ENCODE peak calls at places on chromosomes 13 and 19, in ten cellular contexts. One of them, this sample, is unnamed.

GRCh38 chr13:28138756-28139470 is 568 bp downstream of the PAN3 start:
- DNase-seq in mucosa of descending colon: peak
- DNase-seq in thyroid gland: peak
- DNase-seq in right lobe of liver: peak
- DNase-seq in astrocyte of the spinal cord: peak
- DNase-seq in choroid plexus epithelial cell: peak
- DNase-seq in fibroblast of mammary gland: peak
- DNase-seq in hepatocyte: peak
- DNase-seq in left ventricle myocardium inferior: peak
- DNase-seq in AG04449: peak
- DNase-seq in this sample: peak

GRCh38 chr13:95180513-95181245 is 120.6 kb downstream of the ABCC4 start:
- DNase-seq in right lobe of liver: no peak
- DNase-seq in thyroid gland: no peak
- DNase-seq in choroid plexus epithelial cell: no peak
- DNase-seq in fibroblast of mammary gland: no peak
- DNase-seq in AG04449: no peak
- DNase-seq in mucosa of descending colon: no peak
- DNase-seq in astrocyte of the spinal cord: no peak
- DNase-seq in hepatocyte: peak
- DNase-seq in left ventricle myocardium inferior: no peak
- DNase-seq in this sample: no peak

GRCh38 chr19:12664406-12665280 is 1.9 kb downstream of the MAN2B1 start:
- DNase-seq in hepatocyte: no peak
- DNase-seq in choroid plexus epithelial cell: no peak
- DNase-seq in AG04449: no peak
- DNase-seq in left ventricle myocardium inferior: no peak
- DNase-seq in astrocyte of the spinal cord: no peak
- DNase-seq in thyroid gland: no peak
- DNase-seq in right lobe of liver: no peak
- DNase-seq in mucosa of descending colon: peak
- DNase-seq in fibroblast of mammary gland: peak
- DNase-seq in this sample: no peak

GRCh38 chr19:57338798-57339378 is 12.2 kb upstream of the ZNF304 start:
- DNase-seq in AG04449: peak
- DNase-seq in right lobe of liver: no peak
- DNase-seq in astrocyte of the spinal cord: no peak
- DNase-seq in thyroid gland: no peak
- DNase-seq in left ventricle myocardium inferior: no peak
- DNase-seq in choroid plexus epithelial cell: peak
- DNase-seq in fibroblast of mammary gland: no peak
- DNase-seq in hepatocyte: no peak
- DNase-seq in mucosa of descending colon: no peak
- DNase-seq in this sample: peak

GRCh38 chr13:31965361-31966066 is 66.1 kb upstream of the FRY start:
- DNase-seq in fibroblast of mammary gland: no peak
- DNase-seq in mucosa of descending colon: no peak
- DNase-seq in thyroid gland: peak
- DNase-seq in right lobe of liver: no peak
- DNase-seq in AG04449: no peak
- DNase-seq in astrocyte of the spinal cord: peak
- DNase-seq in choroid plexus epithelial cell: peak
- DNase-seq in left ventricle myocardium inferior: no peak
- DNase-seq in hepatocyte: peak
- DNase-seq in this sample: no peak

GRCh38 chr19:32649751-32650150 is 25.2 kb downstream of the ANKRD27 start:
- DNase-seq in mucosa of descending colon: no peak
- DNase-seq in astrocyte of the spinal cord: no peak
- DNase-seq in hepatocyte: no peak
- DNase-seq in thyroid gland: no peak
- DNase-seq in right lobe of liver: peak
- DNase-seq in fibroblast of mammary gland: no peak
- DNase-seq in AG04449: no peak
- DNase-seq in choroid plexus epithelial cell: no peak
- DNase-seq in left ventricle myocardium inferior: peak
- DNase-seq in this sample: no peak

GRCh38 chr19:33388817-33389573 is 15.5 kb downstream of the CEBPG start:
- DNase-seq in right lobe of liver: peak
- DNase-seq in choroid plexus epithelial cell: no peak
- DNase-seq in AG04449: no peak
- DNase-seq in fibroblast of mammary gland: peak
- DNase-seq in astrocyte of the spinal cord: no peak
- DNase-seq in hepatocyte: no peak
- DNase-seq in mucosa of descending colon: peak
- DNase-seq in thyroid gland: peak
- DNase-seq in left ventricle myocardium inferior: peak
- DNase-seq in this sample: no peak

GRCh38 chr13:30002577-30002976 is 152.2 kb upstream of the UBL3 start:
- DNase-seq in astrocyte of the spinal cord: peak
- DNase-seq in left ventricle myocardium inferior: no peak
- DNase-seq in thyroid gland: no peak
- DNase-seq in right lobe of liver: no peak
- DNase-seq in hepatocyte: no peak
- DNase-seq in fibroblast of mammary gland: peak
- DNase-seq in mucosa of descending colon: no peak
- DNase-seq in choroid plexus epithelial cell: peak
- DNase-seq in AG04449: peak
- DNase-seq in this sample: no peak

GRCh38 chr19:14366529-14366928 is 14.7 kb upstream of the ADGRE5 start:
- DNase-seq in astrocyte of the spinal cord: peak
- DNase-seq in AG04449: peak
- DNase-seq in fibroblast of mammary gland: peak
- DNase-seq in right lobe of liver: peak
- DNase-seq in hepatocyte: peak
- DNase-seq in mucosa of descending colon: peak
- DNase-seq in left ventricle myocardium inferior: peak
- DNase-seq in thyroid gland: peak
- DNase-seq in choroid plexus epithelial cell: peak
- DNase-seq in this sample: peak

GRCh38 chr19:38148337-38148736 is 75.7 kb downstream of the DPF1 start:
- DNase-seq in choroid plexus epithelial cell: no peak
- DNase-seq in thyroid gland: no peak
- DNase-seq in right lobe of liver: no peak
- DNase-seq in hepatocyte: no peak
- DNase-seq in mucosa of descending colon: no peak
- DNase-seq in astrocyte of the spinal cord: no peak
- DNase-seq in fibroblast of mammary gland: no peak
- DNase-seq in AG04449: no peak
- DNase-seq in left ventricle myocardium inferior: peak
- DNase-seq in this sample: no peak
- TF ChIP-seq CTCF in choroid plexus epithelial cell: no peak
- TF ChIP-seq CTCF in thyroid gland: no peak
- TF ChIP-seq CTCF in right lobe of liver: no peak
- TF ChIP-seq CTCF in hepatocyte: no peak
- TF ChIP-seq CTCF in mucosa of descending colon: no peak
- TF ChIP-seq CTCF in astrocyte of the spinal cord: no peak
- TF ChIP-seq CTCF in fibroblast of mammary gland: no peak
- TF ChIP-seq CTCF in AG04449: no peak
- TF ChIP-seq CTCF in left ventricle myocardium inferior: no peak
- TF ChIP-seq CTCF in this sample: no peak

GRCh38 chr13:77898097-77898496 is 20.5 kb downstream of the EDNRB start:
- DNase-seq in astrocyte of the spinal cord: no peak
- DNase-seq in AG04449: no peak
- DNase-seq in right lobe of liver: no peak
- DNase-seq in thyroid gland: no peak
- DNase-seq in choroid plexus epithelial cell: no peak
- DNase-seq in fibroblast of mammary gland: peak
- DNase-seq in left ventricle myocardium inferior: no peak
- DNase-seq in mucosa of descending colon: no peak
- DNase-seq in hepatocyte: no peak
- DNase-seq in this sample: no peak
- H3K4me3 ChIP-seq in astrocyte of the spinal cord: no peak
- H3K4me3 ChIP-seq in AG04449: no peak
- H3K4me3 ChIP-seq in right lobe of liver: no peak
- H3K4me3 ChIP-seq in thyroid gland: no peak
- H3K4me3 ChIP-seq in choroid plexus epithelial cell: no peak
- H3K4me3 ChIP-seq in fibroblast of mammary gland: no peak
- H3K4me3 ChIP-seq in left ventricle myocardium inferior: no peak
- H3K4me3 ChIP-seq in mucosa of descending colon: no peak
- H3K4me3 ChIP-seq in hepatocyte: no peak
- H3K4me3 ChIP-seq in this sample: no peak

GRCh38 chr19:8451377-8451776 is 6.6 kb downstream of the HNRNPM start:
- DNase-seq in left ventricle myocardium inferior: no peak
- DNase-seq in fibroblast of mammary gland: no peak
- DNase-seq in choroid plexus epithelial cell: peak
- DNase-seq in thyroid gland: no peak
- DNase-seq in AG04449: no peak
- DNase-seq in right lobe of liver: no peak
- DNase-seq in astrocyte of the spinal cord: no peak
- DNase-seq in mucosa of descending colon: no peak
- DNase-seq in hepatocyte: no peak
- DNase-seq in this sample: no peak
- TF ChIP-seq CTCF in left ventricle myocardium inferior: no peak
- TF ChIP-seq CTCF in fibroblast of mammary gland: no peak
- TF ChIP-seq CTCF in choroid plexus epithelial cell: no peak
- TF ChIP-seq CTCF in thyroid gland: no peak
- TF ChIP-seq CTCF in AG04449: no peak
- TF ChIP-seq CTCF in right lobe of liver: no peak
- TF ChIP-seq CTCF in astrocyte of the spinal cord: no peak
- TF ChIP-seq CTCF in mucosa of descending colon: no peak
- TF ChIP-seq CTCF in hepatocyte: no peak
- TF ChIP-seq CTCF in this sample: no peak

DNA sequence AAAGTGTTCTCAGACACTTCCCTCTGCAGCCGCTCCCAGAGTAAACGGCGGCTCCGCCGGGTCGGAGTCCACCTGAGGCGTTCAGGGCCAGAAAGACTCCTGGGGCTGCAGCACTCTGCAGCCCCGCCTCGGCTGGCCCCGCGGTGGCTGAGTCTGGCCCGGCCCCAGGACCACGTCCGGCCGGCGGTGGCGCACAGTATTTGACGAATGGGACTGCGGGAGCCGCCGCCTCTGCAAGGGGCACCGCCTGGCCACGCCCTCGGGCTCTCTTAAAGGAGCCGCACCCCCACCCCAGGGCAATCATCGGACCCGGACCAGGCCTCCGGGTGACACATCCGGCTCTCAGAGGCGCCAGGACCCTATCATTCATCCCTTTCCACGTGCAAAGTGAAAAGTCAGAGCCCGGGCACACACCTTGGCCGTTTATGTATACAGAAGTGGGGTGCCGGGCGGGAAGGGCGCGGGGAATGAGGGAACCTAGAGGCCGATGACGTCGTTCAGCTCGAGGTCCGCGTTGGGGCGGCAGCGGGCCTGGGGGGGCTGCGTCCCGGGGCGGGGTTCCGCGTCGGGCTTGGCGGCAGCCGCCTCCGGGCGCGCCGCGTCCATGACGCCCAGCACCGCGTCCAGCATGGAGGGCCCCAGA is 1.2 kb upstream of the LENG9 start:
- DNase-seq in right lobe of liver: peak
- DNase-seq in AG04449: no peak
- DNase-seq in mucosa of descending colon: peak
- DNase-seq in left ventricle myocardium inferior: peak
- DNase-seq in hepatocyte: peak
- DNase-seq in astrocyte of the spinal cord: peak
- DNase-seq in fibroblast of mammary gland: peak
- DNase-seq in choroid plexus epithelial cell: peak
- DNase-seq in thyroid gland: peak
- DNase-seq in this sample: peak
- H3K4me3 ChIP-seq in right lobe of liver: peak
- H3K4me3 ChIP-seq in AG04449: peak
- H3K4me3 ChIP-seq in mucosa of descending colon: peak
- H3K4me3 ChIP-seq in left ventricle myocardium inferior: peak
- H3K4me3 ChIP-seq in hepatocyte: peak
- H3K4me3 ChIP-seq in astrocyte of the spinal cord: peak
- H3K4me3 ChIP-seq in fibroblast of mammary gland: peak
- H3K4me3 ChIP-seq in choroid plexus epithelial cell: peak
- H3K4me3 ChIP-seq in thyroid gland: peak
- H3K4me3 ChIP-seq in this sample: peak

GRCh38 chr13:52029569-52029968 is 5.1 kb downstream of the UTP14C start:
- DNase-seq in thyroid gland: no peak
- DNase-seq in choroid plexus epithelial cell: no peak
- DNase-seq in hepatocyte: no peak
- DNase-seq in left ventricle myocardium inferior: no peak
- DNase-seq in mucosa of descending colon: no peak
- DNase-seq in right lobe of liver: no peak
- DNase-seq in fibroblast of mammary gland: no peak
- DNase-seq in AG04449: no peak
- DNase-seq in astrocyte of the spinal cord: no peak
- DNase-seq in this sample: no peak

GRCh38 chr13:52025475-52026245 is 1.2 kb downstream of the UTP14C start:
- DNase-seq in right lobe of liver: no peak
- DNase-seq in fibroblast of mammary gland: no peak
- DNase-seq in thyroid gland: no peak
- DNase-seq in choroid plexus epithelial cell: peak
- DNase-seq in left ventricle myocardium inferior: no peak
- DNase-seq in astrocyte of the spinal cord: no peak
- DNase-seq in mucosa of descending colon: no peak
- DNase-seq in hepatocyte: no peak
- DNase-seq in AG04449: no peak
- DNase-seq in this sample: no peak

GRCh38 chr13:52027832-52028231 is 3.3 kb downstream of the UTP14C start:
- DNase-seq in choroid plexus epithelial cell: no peak
- DNase-seq in astrocyte of the spinal cord: no peak
- DNase-seq in mucosa of descending colon: no peak
- DNase-seq in right lobe of liver: no peak
- DNase-seq in fibroblast of mammary gland: no peak
- DNase-seq in left ventricle myocardium inferior: no peak
- DNase-seq in thyroid gland: no peak
- DNase-seq in AG04449: no peak
- DNase-seq in hepatocyte: no peak
- DNase-seq in this sample: no peak

GRCh38 chr13:52024481-52024880 is at the start of gene UTP14C:
- DNase-seq in mucosa of descending colon: no peak
- DNase-seq in hepatocyte: no peak
- DNase-seq in fibroblast of mammary gland: no peak
- DNase-seq in choroid plexus epithelial cell: no peak
- DNase-seq in right lobe of liver: no peak
- DNase-seq in left ventricle myocardium inferior: no peak
- DNase-seq in thyroid gland: no peak
- DNase-seq in AG04449: no peak
- DNase-seq in astrocyte of the spinal cord: no peak
- DNase-seq in this sample: no peak

DNA sequence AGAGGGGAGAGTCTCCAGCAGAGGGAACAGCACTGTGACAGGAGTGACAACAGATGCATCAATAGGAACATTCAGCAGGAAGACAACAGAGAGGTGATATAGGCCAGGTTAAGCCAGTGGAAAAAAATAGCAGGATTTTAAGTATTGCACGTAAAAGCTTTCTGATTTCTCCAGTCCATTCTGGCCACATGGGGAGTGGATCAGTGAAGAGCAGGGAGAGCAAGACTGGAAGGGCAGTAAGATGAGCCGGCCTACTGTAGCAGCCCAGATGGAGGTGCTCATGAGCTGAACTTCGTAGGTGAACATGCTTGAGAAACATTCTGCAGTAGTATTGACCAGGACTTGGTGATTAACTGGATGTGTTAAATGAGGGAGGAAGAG is 1.7 kb downstream of the UTP14C start:
- DNase-seq in thyroid gland: no peak
- DNase-seq in fibroblast of mammary gland: no peak
- DNase-seq in astrocyte of the spinal cord: no peak
- DNase-seq in left ventricle myocardium inferior: no peak
- DNase-seq in choroid plexus epithelial cell: no peak
- DNase-seq in mucosa of descending colon: no peak
- DNase-seq in AG04449: no peak
- DNase-seq in hepatocyte: no peak
- DNase-seq in right lobe of liver: no peak
- DNase-seq in this sample: no peak
- TF ChIP-seq CTCF in thyroid gland: no peak
- TF ChIP-seq CTCF in fibroblast of mammary gland: no peak
- TF ChIP-seq CTCF in astrocyte of the spinal cord: no peak
- TF ChIP-seq CTCF in left ventricle myocardium inferior: no peak
- TF ChIP-seq CTCF in choroid plexus epithelial cell: no peak
- TF ChIP-seq CTCF in mucosa of descending colon: no peak
- TF ChIP-seq CTCF in AG04449: no peak
- TF ChIP-seq CTCF in hepatocyte: no peak
- TF ChIP-seq CTCF in right lobe of liver: no peak
- TF ChIP-seq CTCF in this sample: no peak

GRCh38 chr19:20250627-20251026 is 83.6 kb downstream of the ZNF486 start:
- DNase-seq in astrocyte of the spinal cord: no peak
- DNase-seq in mucosa of descending colon: no peak
- DNase-seq in left ventricle myocardium inferior: no peak
- DNase-seq in AG04449: no peak
- DNase-seq in hepatocyte: no peak
- DNase-seq in right lobe of liver: no peak
- DNase-seq in fibroblast of mammary gland: no peak
- DNase-seq in thyroid gland: no peak
- DNase-seq in choroid plexus epithelial cell: no peak
- DNase-seq in this sample: no peak
- H3K4me3 ChIP-seq in astrocyte of the spinal cord: no peak
- H3K4me3 ChIP-seq in mucosa of descending colon: no peak
- H3K4me3 ChIP-seq in left ventricle myocardium inferior: no peak
- H3K4me3 ChIP-seq in AG04449: no peak
- H3K4me3 ChIP-seq in hepatocyte: no peak
- H3K4me3 ChIP-seq in right lobe of liver: no peak
- H3K4me3 ChIP-seq in fibroblast of mammary gland: no peak
- H3K4me3 ChIP-seq in thyroid gland: no peak
- H3K4me3 ChIP-seq in choroid plexus epithelial cell: no peak
- H3K4me3 ChIP-seq in this sample: no peak

This sample was measured in lung.